ENCODE peak calls at places on chromosomes 4 and X, in five cellular contexts. One of them, this sample, is unnamed. For H3K9me3, the result is how much of the 10 kb centered on the place peaks cover.

GRCh38 chrX:111568356-111568755 is 56.9 kb downstream of the SERTM2 start:
- DNase-seq in stomach: no peak
- DNase-seq in kidney: no peak
- DNase-seq in fibroblast of lung: peak
- DNase-seq in thoracic aorta: no peak
- DNase-seq in this sample: no peak

GRCh38 chrX:54633641-54634040 is 103.6 kb downstream of the GNL3L start:
- DNase-seq in fibroblast of lung: peak
- DNase-seq in thoracic aorta: no peak
- DNase-seq in kidney: no peak
- DNase-seq in stomach: no peak
- DNase-seq in this sample: no peak

GRCh38 chrX:16874458-16875095 is 4.4 kb upstream of the RBBP7 start:
- DNase-seq in kidney: no peak
- DNase-seq in thoracic aorta: no peak
- DNase-seq in fibroblast of lung: no peak
- DNase-seq in stomach: no peak
- DNase-seq in this sample: no peak

GRCh38 chr4:5788144-5788543 is 77.1 kb downstream of the EVC start:
- DNase-seq in fibroblast of lung: no peak
- DNase-seq in stomach: no peak
- DNase-seq in thoracic aorta: no peak
- DNase-seq in kidney: peak
- DNase-seq in this sample: peak

GRCh38 chr4:100778431-100778830 is 260.6 kb upstream of the EMCN start:
- DNase-seq in thoracic aorta: no peak
- DNase-seq in stomach: peak
- DNase-seq in kidney: no peak
- DNase-seq in fibroblast of lung: no peak
- DNase-seq in this sample: no peak

GRCh38 chr4:108143515-108143914 is 25.2 kb downstream of the LEF1 start:
- DNase-seq in stomach: no peak
- DNase-seq in kidney: no peak
- DNase-seq in fibroblast of lung: no peak
- DNase-seq in thoracic aorta: no peak
- DNase-seq in this sample: no peak

GRCh38 chr4:11976726-11977263 is 548.1 kb upstream of the HS3ST1 start:
- DNase-seq in stomach: no peak
- DNase-seq in kidney: no peak
- DNase-seq in thoracic aorta: no peak
- DNase-seq in fibroblast of lung: no peak
- DNase-seq in this sample: no peak

GRCh38 chrX:9906919-9907318 is 60.2 kb upstream of the CLDN34 start:
- DNase-seq in stomach: no peak
- DNase-seq in kidney: no peak
- DNase-seq in fibroblast of lung: no peak
- DNase-seq in thoracic aorta: no peak
- DNase-seq in this sample: no peak

GRCh38 chr4:107037188-107037587 is 1.1 kb upstream of the DKK2 start:
- DNase-seq in stomach: no peak
- DNase-seq in kidney: peak
- DNase-seq in fibroblast of lung: peak
- DNase-seq in thoracic aorta: no peak
- DNase-seq in this sample: peak

GRCh38 chr4:8308856-8309771 is 39.6 kb downstream of the HTRA3 start:
- DNase-seq in kidney: peak
- DNase-seq in fibroblast of lung: no peak
- DNase-seq in thoracic aorta: no peak
- DNase-seq in stomach: no peak
- DNase-seq in this sample: peak

GRCh38 chr4:10613926-10614478 is 70.6 kb downstream of the CLNK start:
- DNase-seq in fibroblast of lung: peak
- DNase-seq in kidney: no peak
- DNase-seq in stomach: no peak
- DNase-seq in thoracic aorta: no peak
- DNase-seq in this sample: no peak

GRCh38 chr4:53676402-53676871 is 85.2 kb upstream of the LNX1 start:
- DNase-seq in fibroblast of lung: peak
- DNase-seq in kidney: no peak
- DNase-seq in thoracic aorta: no peak
- DNase-seq in stomach: no peak
- DNase-seq in this sample: no peak

GRCh38 chr4:171880136-171880535 is 66.9 kb downstream of the GALNTL6 start:
- DNase-seq in kidney: no peak
- DNase-seq in thoracic aorta: no peak
- DNase-seq in fibroblast of lung: peak
- DNase-seq in stomach: no peak
- DNase-seq in this sample: no peak

GRCh38 chr4:99763635-99764101 is 53.0 kb upstream of the DAPP1 start:
- DNase-seq in kidney: no peak
- DNase-seq in thoracic aorta: peak
- DNase-seq in fibroblast of lung: peak
- DNase-seq in stomach: no peak
- DNase-seq in this sample: no peak

DNA sequence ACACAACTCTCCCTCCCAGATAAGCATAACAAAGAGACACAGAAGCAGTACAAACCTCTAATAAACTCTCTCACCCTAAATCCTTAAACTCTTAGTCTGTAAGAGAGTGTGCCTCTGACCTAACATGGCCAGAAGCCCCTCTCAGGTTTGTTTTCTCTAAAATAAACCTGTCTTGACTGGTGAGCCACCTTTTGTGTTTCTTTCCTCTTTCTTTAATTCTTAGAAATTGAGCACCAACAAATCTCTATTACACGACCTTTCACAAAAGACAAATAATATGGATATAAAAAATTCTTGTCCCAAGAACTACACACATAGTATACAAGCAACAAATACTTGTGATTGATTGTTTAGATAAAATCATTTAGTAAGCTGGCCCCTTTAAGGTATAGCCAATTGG is 573.7 kb downstream of the EPHA5 start:
- DNase-seq in stomach: no peak
- DNase-seq in thoracic aorta: no peak
- DNase-seq in kidney: no peak
- DNase-seq in fibroblast of lung: no peak
- DNase-seq in this sample: no peak
- H3K9me3 ChIP-seq in stomach: under half
- H3K9me3 ChIP-seq in thoracic aorta: under half
- H3K9me3 ChIP-seq in kidney: under half
- H3K9me3 ChIP-seq in fibroblast of lung: under half
- H3K9me3 ChIP-seq in this sample: under half

DNA sequence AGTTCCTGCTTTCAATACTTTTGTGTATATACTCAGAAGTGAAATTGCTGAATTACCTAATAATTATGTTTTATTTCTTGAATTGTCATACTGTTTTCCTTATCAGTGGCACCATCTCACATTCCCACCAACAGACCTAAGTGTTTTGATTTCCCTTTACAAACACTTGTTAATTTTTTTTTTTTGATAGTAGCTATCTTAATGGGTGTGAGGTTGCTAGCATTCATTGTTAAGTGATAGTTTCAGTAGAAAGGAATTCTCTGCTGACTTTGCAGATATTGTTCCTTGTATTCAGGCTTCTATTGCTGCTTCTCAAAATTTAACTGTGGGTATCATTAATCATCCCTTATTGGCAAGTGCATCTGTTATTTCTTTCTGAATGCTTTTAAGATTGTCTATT is 927.5 kb upstream of the SLIT2 start:
- DNase-seq in kidney: no peak
- DNase-seq in stomach: no peak
- DNase-seq in fibroblast of lung: no peak
- DNase-seq in thoracic aorta: no peak
- DNase-seq in this sample: no peak
- H3K9me3 ChIP-seq in kidney: under half
- H3K9me3 ChIP-seq in stomach: under half
- H3K9me3 ChIP-seq in fibroblast of lung: under half
- H3K9me3 ChIP-seq in thoracic aorta: under half
- H3K9me3 ChIP-seq in this sample: under half

GRCh38 chrX:77143907-77144306 is 303.3 kb upstream of the FGF16 start:
- DNase-seq in thoracic aorta: no peak
- DNase-seq in fibroblast of lung: no peak
- DNase-seq in kidney: no peak
- DNase-seq in stomach: no peak
- DNase-seq in this sample: no peak
- H3K9me3 ChIP-seq in thoracic aorta: under half
- H3K9me3 ChIP-seq in fibroblast of lung: under half
- H3K9me3 ChIP-seq in kidney: under half
- H3K9me3 ChIP-seq in stomach: under half
- H3K9me3 ChIP-seq in this sample: under half

DNA sequence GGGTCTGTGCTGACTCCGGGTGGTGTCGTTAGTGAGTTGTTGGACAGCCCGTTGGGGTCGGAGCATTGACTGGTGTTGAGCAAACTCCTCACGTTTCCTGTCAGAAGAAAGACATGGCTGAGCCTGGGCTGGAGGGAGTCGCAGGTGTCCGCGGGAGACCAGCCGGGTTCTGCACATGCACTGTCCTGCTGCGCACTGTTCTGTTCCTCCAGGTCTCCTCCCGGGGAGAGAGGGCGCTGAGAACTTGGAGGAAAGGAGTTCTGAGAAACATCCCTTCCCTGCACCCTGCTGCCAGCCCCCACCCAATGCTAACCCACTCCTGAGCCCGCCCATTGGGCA is 1.1 kb downstream of the ZNF141 start:
- DNase-seq in thoracic aorta: no peak
- DNase-seq in kidney: no peak
- DNase-seq in fibroblast of lung: no peak
- DNase-seq in stomach: no peak
- DNase-seq in this sample: no peak
- H3K9me3 ChIP-seq in thoracic aorta: under half
- H3K9me3 ChIP-seq in kidney: under half
- H3K9me3 ChIP-seq in fibroblast of lung: under half
- H3K9me3 ChIP-seq in stomach: under half
- H3K9me3 ChIP-seq in this sample: under half

GRCh38 chr4:116018831-116019230 is 905.4 kb upstream of the NDST4 start:
- DNase-seq in thoracic aorta: no peak
- DNase-seq in stomach: no peak
- DNase-seq in fibroblast of lung: no peak
- DNase-seq in kidney: no peak
- DNase-seq in this sample: no peak
- H3K9me3 ChIP-seq in thoracic aorta: under half
- H3K9me3 ChIP-seq in stomach: half or more
- H3K9me3 ChIP-seq in fibroblast of lung: under half
- H3K9me3 ChIP-seq in kidney: under half
- H3K9me3 ChIP-seq in this sample: under half